ENCODE peak calls at places on chromosomes 12 and 14, in five cellular contexts. D is Calu3, L is lung, J is lower leg skin, R is PC-3. A is an unnamed sample.

GRCh38 chr12:93061414-93062099 is 132.5 kb upstream of the EEA1 start:
- DNase-seq in D (no peak), L (no peak), J (no peak), R (no peak), A (no peak)

GRCh38 chr14:24184104-24184970 is 4.3 kb downstream of the IPO4 start:
- DNase-seq in D (no peak), L (no peak), J (no peak), R (no peak), A (no peak)

GRCh38 chr12:132167610-132168310 is 23.5 kb downstream of the NOC4L start:
- DNase-seq in D (no peak), L (no peak), J (no peak), R (no peak), A (no peak)

GRCh38 chr12:70852416-70853150 is 68.0 kb downstream of the PTPRR start:
- DNase-seq in D (no peak), L (no peak), J (no peak), R (no peak), A (no peak)

GRCh38 chr14:43539210-43539609 is 967.9 kb downstream of the FSCB start:
- DNase-seq in D (no peak), L (no peak), J (no peak), R (peak), A (no peak)

GRCh38 chr14:94823556-94824341 is 53.8 kb upstream of the GSC start:
- DNase-seq in D (no peak), L (no peak), J (no peak), R (no peak), A (no peak)

GRCh38 chr12:111363578-111363977 is 5.3 kb downstream of the PHETA1 start:
- DNase-seq in D (no peak), L (no peak), J (no peak), R (no peak), A (no peak)

GRCh38 chr12:20210795-20211194 is 157.5 kb upstream of the PDE3A start:
- DNase-seq in D (no peak), L (no peak), J (no peak), R (no peak), A (no peak)

GRCh38 chr14:78933948-78934524 is 763.9 kb downstream of the NRXN3 start:
- DNase-seq in D (peak), L (no peak), J (no peak), R (peak), A (no peak)

GRCh38 chr14:93041830-93042229 is 73.9 kb downstream of the ITPK1 start:
- DNase-seq in D (no peak), L (no peak), J (no peak), R (no peak), A (no peak)

GRCh38 chr12:131535779-131536178 is 175.1 kb upstream of the SFSWAP start:
- DNase-seq in D (no peak), L (no peak), J (no peak), R (no peak), A (no peak)

GRCh38 chr12:123227581-123228258 is 5.2 kb downstream of the MPHOSPH9 start:
- DNase-seq in D (no peak), L (no peak), J (no peak), R (no peak), A (no peak)

GRCh38 chr12:85092814-85093370 is 56.7 kb downstream of the LRRIQ1 start:
- DNase-seq in D (no peak), L (no peak), J (no peak), R (peak), A (no peak)

GRCh38 chr12:96368233-96368632 is 32.0 kb downstream of the CDK17 start:
- DNase-seq in D (no peak), L (no peak), J (no peak), R (no peak), A (no peak)

GRCh38 chr14:100323121-100323941 is at the start of gene SLC25A47:
- DNase-seq in D (no peak), L (no peak), J (no peak), R (no peak), A (no peak)

GRCh38 chr12:111901182-111901581 is 59.2 kb downstream of the MAPKAPK5 start:
- DNase-seq in D (no peak), L (no peak), J (no peak), R (peak), A (no peak)

GRCh38 chr14:73269729-73270651 is 32.7 kb downstream of the PAPLN start:
- DNase-seq in D (no peak), L (peak), J (peak), R (no peak), A (no peak)

GRCh38 chr14:62185078-62185477 is 422.9 kb downstream of the SNAPC1 start:
- DNase-seq in D (no peak), L (no peak), J (no peak), R (no peak), A (no peak)
- TF ChIP-seq CTCF in D (no peak), L (no peak), J (no peak), R (no peak), A (no peak)

GRCh38 chr14:101855958-101856357 is 94.4 kb downstream of the PPP2R5C start:
- DNase-seq in D (no peak), L (no peak), J (no peak), R (no peak), A (no peak)
- TF ChIP-seq CTCF in D (no peak), L (no peak), J (no peak), R (no peak), A (no peak)

GRCh38 chr12:106682594-106683234 is 91.8 kb upstream of the RIC8B start:
- DNase-seq in D (no peak), L (peak), J (peak), R (peak), A (no peak)

GRCh38 chr12:106681210-106681609 is 93.3 kb upstream of the RIC8B start:
- DNase-seq in D (no peak), L (peak), J (no peak), R (no peak), A (no peak)

GRCh38 chr12:106675651-106676435 is 93.0 kb downstream of the RFX4 start:
- DNase-seq in D (no peak), L (no peak), J (peak), R (no peak), A (no peak)

GRCh38 chr12:106680280-106680679 is 94.2 kb upstream of the RIC8B start:
- DNase-seq in D (no peak), L (no peak), J (no peak), R (no peak), A (no peak)

GRCh38 chr12:106679576-106679975 is 94.9 kb upstream of the RIC8B start:
- DNase-seq in D (no peak), L (peak), J (no peak), R (no peak), A (no peak)
- TF ChIP-seq CTCF in D (no peak), L (no peak), J (no peak), R (no peak), A (no peak)

DNA sequence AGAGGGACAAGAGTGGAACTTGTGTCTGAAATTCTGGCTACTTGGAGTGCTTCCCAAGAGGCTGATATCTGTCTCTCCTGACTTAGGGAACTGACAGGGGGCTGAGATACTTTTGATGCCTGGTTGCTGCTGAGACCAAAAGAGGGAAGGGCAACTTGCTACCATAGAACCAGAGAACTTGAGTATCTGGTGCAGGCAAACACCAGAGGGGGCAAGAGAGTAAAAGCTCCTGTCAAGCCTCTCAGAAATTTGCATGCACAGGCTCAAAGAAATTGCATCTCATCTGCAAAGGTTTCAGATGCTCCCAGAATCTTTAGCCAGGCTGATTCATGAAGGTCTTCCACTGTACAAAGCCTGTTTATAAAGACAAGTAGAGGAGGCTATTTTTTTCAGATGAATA is 391.3 kb upstream of the FOXG1 start:
- DNase-seq in D (peak), L (no peak), J (no peak), R (peak), A (no peak)
- TF ChIP-seq CTCF in D (peak), L (no peak), J (no peak), R (peak), A (peak)

DNA sequence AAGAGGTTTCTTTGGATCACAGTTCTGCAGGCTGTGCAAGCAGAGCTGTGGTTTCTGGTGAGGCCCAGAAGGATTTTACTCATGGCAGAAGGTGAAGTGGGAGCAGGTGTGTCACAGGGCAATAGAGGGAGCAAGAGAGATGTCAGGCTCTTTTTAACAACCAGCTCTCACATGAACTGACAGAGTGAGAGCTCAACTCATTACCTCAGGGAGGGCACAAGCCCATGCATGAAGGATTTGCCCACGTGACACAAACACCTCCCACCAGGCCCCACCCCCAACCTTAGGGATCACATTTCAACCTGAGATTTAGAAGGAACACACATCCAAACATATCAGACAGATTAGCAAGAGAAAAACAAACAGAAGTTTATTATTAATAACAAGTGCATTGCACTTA is 470.4 kb downstream of the GALC start:
- DNase-seq in D (peak), L (no peak), J (no peak), R (no peak), A (no peak)
- TF ChIP-seq CTCF in D (no peak), L (no peak), J (no peak), R (no peak), A (no peak)

GRCh38 chr12:2675776-2676175 is 119.0 kb upstream of the FKBP4 start:
- DNase-seq in D (no peak), L (no peak), J (peak), R (no peak), A (no peak)

GRCh38 chr12:2672863-2673262 is 121.9 kb upstream of the FKBP4 start:
- DNase-seq in D (no peak), L (no peak), J (peak), R (no peak), A (no peak)

GRCh38 chr12:2677142-2677880 is 117.5 kb upstream of the FKBP4 start:
- DNase-seq in D (no peak), L (no peak), J (peak), R (no peak), A (no peak)

GRCh38 chr12:2678416-2678815 is 116.4 kb upstream of the FKBP4 start:
- DNase-seq in D (no peak), L (no peak), J (peak), R (no peak), A (peak)

DNA sequence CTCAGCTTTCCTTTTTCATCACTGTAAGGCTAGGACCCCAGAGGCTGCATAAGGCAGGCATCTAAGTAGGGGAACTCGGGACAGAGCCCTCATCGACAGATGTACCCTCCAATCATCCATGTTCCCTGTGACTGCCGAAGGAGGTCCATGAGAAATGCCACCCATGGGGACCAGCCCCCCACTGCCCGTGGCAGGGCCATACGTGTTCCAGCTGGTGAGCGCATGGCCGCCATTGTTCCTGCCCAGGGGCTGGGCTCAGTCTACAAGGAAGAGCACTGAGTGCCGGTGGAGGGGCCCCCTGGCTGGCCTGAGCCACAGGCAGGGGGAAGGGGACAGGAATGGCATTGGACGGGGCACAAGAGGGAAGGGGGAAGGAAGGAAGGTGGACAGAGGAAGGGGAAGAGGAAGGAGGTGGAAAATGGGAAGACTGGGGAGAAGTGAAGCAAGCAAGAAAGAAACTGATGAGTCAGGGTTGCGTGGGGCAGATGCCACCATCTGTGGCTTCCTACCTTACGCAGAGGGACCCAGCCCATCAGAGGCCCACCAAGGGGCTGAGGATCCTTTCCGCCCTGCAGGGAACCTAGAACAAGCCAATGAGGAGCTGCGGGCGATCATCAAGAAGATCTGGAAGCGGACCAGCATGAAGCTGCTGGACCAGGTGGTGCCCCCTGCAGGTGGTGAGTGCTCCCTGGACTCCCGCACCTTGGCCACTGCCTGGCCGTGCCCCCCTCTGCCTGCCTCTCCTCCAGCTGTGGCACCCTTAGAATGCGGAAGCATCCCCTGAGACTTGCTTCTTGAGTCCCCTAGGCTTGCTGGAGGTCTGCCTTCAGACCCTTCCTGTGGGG is 120.6 kb upstream of the FKBP4 start:
- DNase-seq in D (no peak), L (no peak), J (peak), R (no peak), A (no peak)
- TF ChIP-seq CTCF in D (no peak), L (no peak), J (no peak), R (peak), A (no peak)

GRCh38 chr12:55973598-55974307 is at the start of gene RAB5B:
- DNase-seq in D (peak), L (peak), J (peak), R (peak), A (peak)
- TF ChIP-seq CTCF in D (peak), L (peak), J (no peak), R (no peak), A (peak)